ENCODE peak calls at places on chromosomes 11 and 22, in eight cellular contexts. E, M, F, C, L, D, U and I are unnamed samples.

GRCh38 chr11:76627541-76628082 is 42.9 kb downstream of the LRRC32 start:
- DNase-seq in L (no peak), D (no peak), C (no peak), F (peak; percentile 71), E (no peak), M (no peak), U (no peak), I (no peak)

GRCh38 chr11:120191058-120191457 is 19.8 kb upstream of the OAF start:
- DNase-seq in C (no peak), L (no peak), E (no peak), U (peak; percentile 6), F (no peak), M (no peak), D (no peak), I (no peak)

GRCh38 chr11:34637303-34637702 is 16.4 kb downstream of the EHF start:
- DNase-seq in F (no peak), D (no peak), E (peak; percentile 71), U (no peak), M (no peak), C (no peak), L (peak; percentile 16), I (no peak)

GRCh38 chr11:120384476-120384875 is 48.3 kb downstream of the ARHGEF12 start:
- DNase-seq in U (no peak), F (no peak), C (no peak), M (no peak), E (no peak), D (no peak), L (no peak), I (no peak)

GRCh38 chr11:106369224-106369623 is 291.8 kb downstream of the AASDHPPT start:
- DNase-seq in C (no peak), L (no peak), E (no peak), M (no peak), D (no peak), U (no peak), F (no peak), I (no peak)

GRCh38 chr22:38298312-38299000 is 18.8 kb downstream of the CSNK1E start:
- DNase-seq in F (peak; percentile 63), M (peak; percentile 100), D (peak; percentile 63), U (no peak), C (no peak), L (no peak), E (no peak), I (peak; percentile 87)

GRCh38 chr22:38312261-38312800 is 4.9 kb downstream of the CSNK1E start:
- DNase-seq in D (no peak), C (no peak), M (peak; percentile 82), U (no peak), E (no peak), L (no peak), F (no peak), I (no peak)

GRCh38 chr11:93895106-93895862 is 44.9 kb upstream of the VSTM5 start:
- DNase-seq in U (no peak), F (peak; percentile 20), C (peak; percentile 78), D (peak; percentile 62), E (peak; percentile 65), L (no peak), M (peak; percentile 73), I (no peak)

GRCh38 chr22:37121887-37122591 is 12.5 kb upstream of the TMPRSS6 start:
- DNase-seq in E (no peak), D (no peak), C (peak; percentile 76), F (peak; percentile 97), L (no peak), U (no peak), M (peak; percentile 68), I (no peak)

GRCh38 chr11:10373340-10373739 is 68.5 kb downstream of the ADM start:
- DNase-seq in U (peak; percentile 32), E (no peak), M (no peak), C (no peak), F (no peak), L (no peak), D (no peak), I (no peak)

GRCh38 chr11:15941206-15941770 is 415.1 kb downstream of the SOX6 start:
- DNase-seq in L (no peak), D (peak; percentile 60), E (no peak), U (peak; percentile 80), C (no peak), M (no peak), F (peak; percentile 11), I (peak; percentile 40)

GRCh38 chr11:33531743-33532181 is 168.9 kb downstream of the C11orf91 start:
- DNase-seq in D (no peak), U (no peak), F (no peak), L (no peak), M (peak; percentile 13), C (no peak), E (no peak), I (no peak)

GRCh38 chr22:27726726-27727449 is 74.7 kb downstream of the MN1 start:
- DNase-seq in D (peak; percentile 82), U (peak; percentile 90), C (no peak), L (no peak), F (no peak), E (no peak), M (peak; percentile 84), I (no peak)

GRCh38 chr11:132685174-132685611 is 847.1 kb downstream of the OPCML start:
- DNase-seq in F (peak; percentile 46), L (no peak), E (no peak), M (peak; percentile 4), D (no peak), C (peak; percentile 41), U (no peak), I (no peak)